ENCODE peak calls at places on chromosomes 1 and 21, in seven cellular contexts. W is thoracic aorta; U is CD8-positive, alpha-beta T cell; G is IMR-90; A is kidney; F is cardiac muscle cell; P is ovary. C is an unnamed sample.

GRCh38 chr1:101004061-101004460 is 21.5 kb downstream of the DPH5 start:
- DNase-seq in W (no peak), U (no peak), G (peak; percentile 34), A (no peak), F (peak; percentile 72), P (no peak), C (no peak)

GRCh38 chr1:180157576-180158057 is 2.9 kb downstream of the QSOX1 start:
- DNase-seq in W (no peak), U (no peak), G (no peak), A (no peak), F (no peak), P (no peak), C (no peak)

GRCh38 chr1:207181838-207182237 is 77.8 kb downstream of the C4BPA start:
- DNase-seq in W (no peak), U (no peak), G (no peak), A (no peak), F (peak; percentile 35), P (no peak), C (no peak)

GRCh38 chr1:198416276-198416675 is 124.2 kb downstream of the ATP6V1G3 start:
- DNase-seq in W (no peak), U (no peak), G (peak; percentile 59), A (no peak), F (peak; percentile 64), P (no peak), C (no peak)

GRCh38 chr21:42811960-42812359 is 67.4 kb downstream of the WDR4 start:
- DNase-seq in W (no peak), U (no peak), G (no peak), A (no peak), F (no peak), P (no peak), C (no peak)

GRCh38 chr1:116409751-116410182 is 36.7 kb downstream of the ATP1A1 start:
- DNase-seq in W (no peak), U (no peak), G (peak; percentile 12), A (no peak), F (no peak), P (no peak), C (no peak)

GRCh38 chr21:43600642-43601397 is 58.5 kb downstream of the HSF2BP start:
- DNase-seq in W (no peak), U (no peak), G (peak; percentile 95), A (no peak), F (peak; percentile 93), P (no peak), C (no peak)

GRCh38 chr1:17207966-17208418 is 3.1 kb downstream of the PADI1 start:
- DNase-seq in W (no peak), U (peak; percentile 15), G (peak; percentile 76), A (no peak), F (peak; percentile 64), P (no peak), C (no peak)

GRCh38 chr1:1752671-1753606 is 25.3 kb downstream of the NADK start:
- DNase-seq in W (no peak), U (no peak), G (no peak), A (peak; percentile 75), F (no peak), P (no peak), C (peak; percentile 64)

GRCh38 chr1:173122958-173123852 is 72.5 kb upstream of the TNFSF18 start:
- DNase-seq in W (no peak), U (no peak), G (peak; percentile 95), A (peak; percentile 91), F (peak; percentile 98), P (peak; percentile 53), C (peak; percentile 77)
- H3K27ac ChIP-seq in W (peak overlapping the region; percentile 7), U (no peak overlapping the region), G (peak overlapping the region; percentile 87), A (peak overlapping the region; percentile 71), F (peak overlapping the region; percentile 44), P (peak overlapping the region; percentile 67), C (peak overlapping the region; percentile 89)

DNA sequence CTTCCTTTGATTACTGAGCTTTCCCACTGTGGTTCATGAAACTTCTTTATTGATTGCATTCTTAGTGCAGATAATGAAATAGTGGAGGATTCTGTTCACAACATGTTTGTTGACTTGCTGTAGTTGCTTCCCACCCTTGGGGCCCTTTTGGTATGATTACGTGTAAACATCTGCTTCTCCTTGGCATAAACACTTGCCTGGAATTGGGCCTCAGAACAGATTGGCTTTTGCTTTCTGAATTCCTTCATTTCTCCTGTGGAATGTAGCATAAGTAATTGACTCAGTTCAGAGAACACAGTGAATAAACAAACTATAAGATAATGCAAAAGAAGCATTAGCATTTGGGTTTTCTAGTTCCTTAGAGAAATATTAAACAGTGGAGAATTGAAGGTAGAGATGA is 59.5 kb upstream of the LAMC2 start:
- DNase-seq in W (no peak), U (no peak), G (peak; percentile 82), A (no peak), F (no peak), P (no peak), C (no peak)
- TF ChIP-seq CTCF in W (no peak), U (no peak), G (no peak), A (no peak), F (no peak), P (no peak), C (no peak)

DNA sequence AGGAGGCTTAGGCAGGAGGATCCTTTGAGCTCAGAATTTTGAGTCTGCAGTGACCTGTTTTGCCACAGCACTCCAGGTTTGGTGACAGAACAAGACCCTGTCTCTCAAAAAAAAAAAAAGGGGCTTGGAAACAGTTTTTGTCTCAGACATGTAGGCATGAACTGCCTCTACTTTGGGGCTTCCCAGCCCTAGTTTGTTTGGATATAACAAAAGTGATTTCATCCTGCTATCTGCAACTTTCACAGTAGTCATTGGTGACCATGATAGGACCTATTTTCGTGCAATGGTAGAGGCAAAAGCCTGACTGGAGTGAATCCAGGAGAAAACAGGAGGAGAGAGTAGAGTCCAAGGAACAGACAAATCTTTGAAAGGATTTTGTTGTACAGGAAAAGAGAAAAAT is 20.3 kb upstream of the EVI5 start:
- DNase-seq in W (no peak), U (no peak), G (peak; percentile 26), A (no peak), F (no peak), P (no peak), C (no peak)
- H3K4me3 ChIP-seq in W (peak overlapping the region; percentile 28), U (no peak overlapping the region), G (no peak overlapping the region), A (no peak overlapping the region), F (no peak overlapping the region), P (no peak overlapping the region), C (no peak overlapping the region)

GRCh38 chr1:93988634-93989350 is 79.6 kb upstream of the GCLM start:
- DNase-seq in W (no peak), U (no peak), G (peak; percentile 85), A (no peak), F (peak; percentile 94), P (no peak), C (no peak)
- H3K27ac ChIP-seq in W (no peak overlapping the region), U (no peak overlapping the region), G (peak overlapping the region; percentile 40), A (no peak overlapping the region), F (no peak overlapping the region), P (no peak overlapping the region), C (peak overlapping the region; percentile 63)

DNA sequence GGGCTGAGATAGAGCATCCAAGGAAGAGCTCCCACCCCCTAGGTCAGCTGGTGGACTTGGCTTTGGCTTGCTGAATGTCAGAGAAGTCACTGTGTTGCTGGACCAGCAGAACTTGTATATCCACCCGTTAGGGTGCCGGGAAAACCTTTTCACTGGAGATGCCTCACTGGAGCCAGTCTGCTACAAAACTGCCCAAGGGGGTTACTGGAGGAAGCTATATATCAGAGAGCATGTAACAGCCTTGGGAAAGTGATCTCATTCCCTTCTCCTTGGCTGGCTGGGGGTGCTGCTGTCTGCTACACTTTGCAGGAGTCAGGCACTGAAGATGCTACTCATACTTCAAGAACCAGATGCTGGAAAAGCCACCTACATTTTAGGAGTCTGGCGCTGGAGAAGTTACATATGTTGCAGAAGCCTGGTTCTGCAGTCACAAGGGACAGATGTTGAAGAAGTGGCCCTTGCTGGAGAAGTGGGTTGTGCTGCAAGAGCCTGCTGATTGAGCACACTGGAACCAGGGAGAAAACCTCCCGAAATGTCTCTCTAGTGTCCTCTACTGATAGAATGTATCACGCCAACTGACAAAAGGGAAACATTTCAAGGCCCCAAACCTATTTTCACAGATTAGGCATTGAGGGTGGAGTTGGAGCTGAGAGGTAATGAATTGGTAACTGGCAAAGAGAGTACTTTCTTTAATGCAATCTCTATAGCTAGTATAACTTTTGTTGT is 250.6 kb downstream of the SPATA17 start:
- DNase-seq in W (no peak), U (no peak), G (no peak), A (no peak), F (no peak), P (no peak), C (no peak)
- TF ChIP-seq CTCF in W (no peak), U (no peak), G (no peak), A (no peak), F (no peak), P (no peak), C (no peak)

DNA sequence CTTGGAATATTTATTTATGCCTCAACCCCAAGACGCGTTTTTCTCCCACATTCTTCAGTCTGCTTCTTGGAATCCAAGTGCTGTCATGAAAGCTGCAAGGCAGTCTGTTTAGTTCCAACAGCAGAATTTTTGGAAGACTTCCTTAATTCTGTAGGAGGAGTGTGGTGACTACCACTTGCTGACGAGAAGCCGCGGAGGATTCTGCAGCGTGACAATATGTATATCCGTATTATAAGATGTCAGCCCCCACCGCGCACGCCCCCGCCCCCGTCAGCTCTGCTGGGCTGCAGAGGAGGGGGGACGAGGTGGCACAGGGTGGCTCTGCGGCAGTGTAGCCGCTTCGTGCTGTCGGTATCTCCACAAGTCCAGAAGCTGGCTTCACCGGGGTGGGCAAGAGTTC is 22.6 kb downstream of the SMYD2 start:
- DNase-seq in W (no peak), U (no peak), G (peak; percentile 44), A (no peak), F (peak; percentile 44), P (no peak), C (no peak)
- H3K4me3 ChIP-seq in W (peak overlapping the region; percentile 54), U (no peak overlapping the region), G (no peak overlapping the region), A (no peak overlapping the region), F (no peak overlapping the region), P (no peak overlapping the region), C (no peak overlapping the region)

GRCh38 chr1:202017385-202018225 is 7.2 kb downstream of the ELF3 start:
- DNase-seq in W (no peak), U (no peak), G (no peak), A (peak; percentile 64), F (no peak), P (no peak), C (no peak)

GRCh38 chr1:202015677-202015952 is 5.2 kb downstream of the ELF3 start:
- DNase-seq in W (no peak), U (no peak), G (no peak), A (no peak), F (no peak), P (no peak), C (no peak)

GRCh38 chr1:202016022-202016624 is 5.7 kb downstream of the ELF3 start:
- DNase-seq in W (no peak), U (no peak), G (peak; percentile 78), A (no peak), F (no peak), P (no peak), C (no peak)

GRCh38 chr1:202018226-202018475 is 7.8 kb downstream of the ELF3 start:
- DNase-seq in W (no peak), U (no peak), G (no peak), A (peak; percentile 82), F (no peak), P (no peak), C (no peak)

DNA sequence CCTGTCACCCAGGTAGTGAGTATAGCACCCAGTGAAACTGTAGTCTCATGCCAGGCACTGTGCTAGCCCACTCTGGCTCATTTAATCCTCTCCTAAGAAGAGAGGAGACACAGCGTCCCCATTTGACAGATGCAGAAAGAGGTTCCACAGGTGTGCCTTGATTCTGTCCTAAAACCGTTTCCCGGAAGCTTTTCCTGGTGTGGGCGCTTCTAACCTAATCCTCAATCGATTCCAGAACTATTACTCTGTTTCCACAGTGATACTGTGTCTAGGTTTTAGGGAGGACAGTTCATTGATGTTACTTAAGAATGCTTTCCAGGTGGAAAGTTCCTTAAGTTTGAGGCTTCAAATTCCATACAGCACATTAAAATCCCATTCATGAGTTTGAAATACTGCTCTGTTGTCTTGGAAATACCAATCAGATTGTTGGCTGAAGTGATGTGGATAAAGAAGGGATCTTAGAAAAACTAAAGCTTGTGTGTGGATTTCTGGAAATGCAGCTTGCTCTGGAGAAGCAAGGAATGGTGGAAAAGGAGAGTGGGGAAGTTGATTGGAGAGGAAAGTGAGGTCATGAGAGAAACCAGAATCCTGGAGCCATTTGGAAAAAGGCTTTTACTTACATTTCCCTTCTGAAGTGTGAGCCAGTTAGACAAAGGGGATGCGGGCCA is 6.5 kb downstream of the ELF3 start:
- DNase-seq in W (no peak), U (no peak), G (no peak), A (peak; percentile 1), F (no peak), P (no peak), C (no peak)
- H3K27ac ChIP-seq in W (no peak overlapping the region), U (no peak overlapping the region), G (peak overlapping the region; percentile 5), A (peak overlapping the region; percentile 9), F (no peak overlapping the region), P (no peak overlapping the region), C (no peak overlapping the region)

C was measured in left lung.